ENCODE peak calls at places on chromosomes 13 and 19, in five cellular contexts. U, J, K, C and N are unnamed samples.
A peak's percentile ranks its signal among the peaks of the same experiment; 100 is the strongest.

GRCh38 chr19:47186337-47187022 is 44.5 kb downstream of the BBC3 start:
- DNase-seq in U (peak; percentile 33), J (no peak), K (peak; percentile 68), C (no peak), N (peak; percentile 90)

GRCh38 chr19:54451331-54451871 is 2.4 kb downstream of the LENG8 start:
- DNase-seq in J (no peak), C (no peak), K (no peak), U (no peak), N (no peak)

GRCh38 chr19:57302020-57302465 is 18.2 kb upstream of the ZNF543 start:
- DNase-seq in J (peak; percentile 25), K (no peak), U (no peak), C (peak; percentile 97), N (no peak)

GRCh38 chr13:43876366-43876765 is 3.2 kb downstream of the CCDC122 start:
- DNase-seq in U (no peak), C (no peak), K (no peak), J (no peak), N (no peak)

GRCh38 chr19:54660306-54660705 is 2.5 kb upstream of the LILRB4 start:
- DNase-seq in C (no peak), J (no peak), K (no peak), U (no peak), N (no peak)

GRCh38 chr13:112968380-112968909 is 569 bp upstream of the MCF2L start:
- DNase-seq in K (peak; percentile 36), U (peak; percentile 84), C (no peak), J (peak; percentile 76), N (peak; percentile 57)

GRCh38 chr13:23928985-23929384 is 31.7 kb upstream of the C1QTNF9B start:
- DNase-seq in U (no peak), C (peak; percentile 63), K (no peak), J (no peak), N (no peak)

GRCh38 chr13:43785681-43786471 is 896 bp downstream of the ENOX1 start:
- DNase-seq in C (peak; percentile 77), U (peak; percentile 66), J (peak; percentile 93), K (no peak), N (peak; percentile 40)

GRCh38 chr13:28071424-28071823 is 29.0 kb downstream of the FLT3 start:
- DNase-seq in K (no peak), C (no peak), U (no peak), J (no peak), N (no peak)

GRCh38 chr13:72304121-72304745 is 423.2 kb downstream of the MZT1 start:
- DNase-seq in C (peak; percentile 88), K (no peak), J (no peak), U (no peak), N (no peak)

GRCh38 chr19:50167314-50167721 is 4.2 kb upstream of the IZUMO2 start:
- DNase-seq in K (no peak), J (no peak), U (peak; percentile 80), C (no peak), N (no peak)

GRCh38 chr13:27168086-27168485 is 3.5 kb downstream of the USP12 start:
- DNase-seq in K (no peak), C (no peak), U (no peak), J (no peak), N (no peak)

GRCh38 chr13:88761145-88761544 is 1090.0 kb downstream of the SLITRK5 start:
- DNase-seq in U (no peak), K (no peak), J (no peak), C (no peak), N (no peak)

GRCh38 chr13:58906329-58907007 is 1257.3 kb downstream of the DIAPH3 start:
- DNase-seq in U (no peak), C (no peak), J (peak; percentile 26), K (no peak), N (no peak)

GRCh38 chr13:57633141-57633949 is 1.8 kb downstream of the PCDH17 start:
- DNase-seq in J (peak; percentile 75), C (peak; percentile 30), K (no peak), U (no peak), N (no peak)

GRCh38 chr19:5880196-5880595 is 9.9 kb upstream of the FUT5 start:
- DNase-seq in J (no peak), C (no peak), U (no peak), K (no peak), N (no peak)

GRCh38 chr19:5877869-5878268 is 7.5 kb upstream of the FUT5 start:
- DNase-seq in C (no peak), J (no peak), U (no peak), K (no peak), N (no peak)

GRCh38 chr19:5880604-5881078 is 10.3 kb upstream of the FUT5 start:
- DNase-seq in K (no peak), J (peak; percentile 86), U (peak; percentile 40), C (peak; percentile 66), N (no peak)

GRCh38 chr19:5873617-5874199 is 3.4 kb upstream of the FUT5 start:
- DNase-seq in C (no peak), J (no peak), U (no peak), K (no peak), N (no peak)

GRCh38 chr19:5877427-5877826 is 7.1 kb upstream of the FUT5 start:
- DNase-seq in K (no peak), C (no peak), J (no peak), U (no peak), N (no peak)
- H3K4me1 ChIP-seq in K (no peaks in the 10 kb centered on the region), C (peaks cover 5% of the 10 kb centered on the region), J (peaks cover 14% of the 10 kb centered on the region), U (no peaks in the 10 kb centered on the region), N (no peaks in the 10 kb centered on the region)

GRCh38 chr13:40801255-40802217 is 12.1 kb downstream of the SLC25A15 start:
- DNase-seq in C (no peak), K (no peak), J (no peak), U (peak; percentile 42), N (no peak)
- H3K4me1 ChIP-seq in C (no peaks in the 10 kb centered on the region), K (no peaks in the 10 kb centered on the region), J (no peaks in the 10 kb centered on the region), U (peaks cover 11% of the 10 kb centered on the region), N (peaks cover 5% of the 10 kb centered on the region)

GRCh38 chr13:52794589-52794988 is 53.9 kb downstream of the PCDH8 start:
- DNase-seq in J (no peak), K (no peak), C (no peak), U (no peak), N (no peak)

GRCh38 chr13:52797176-52797575 is 51.3 kb downstream of the PCDH8 start:
- DNase-seq in C (no peak), J (no peak), K (no peak), U (no peak), N (no peak)

GRCh38 chr13:52804202-52804641 is 44.2 kb downstream of the PCDH8 start:
- DNase-seq in J (no peak), C (no peak), U (no peak), K (no peak), N (no peak)

GRCh38 chr13:52800856-52801255 is 47.6 kb downstream of the PCDH8 start:
- DNase-seq in K (no peak), U (no peak), C (no peak), J (no peak), N (no peak)

GRCh38 chr13:52798770-52799430 is 49.5 kb downstream of the PCDH8 start:
- DNase-seq in U (no peak), J (no peak), C (no peak), K (no peak), N (no peak)
- H3K4me1 ChIP-seq in U (no peaks in the 10 kb centered on the region), J (no peaks in the 10 kb centered on the region), C (no peaks in the 10 kb centered on the region), K (no peaks in the 10 kb centered on the region), N (no peaks in the 10 kb centered on the region)

GRCh38 chr19:1243768-1244692 is 2.5 kb downstream of the ATP5F1D start:
- DNase-seq in K (peak; percentile 82), U (peak; percentile 90), C (peak; percentile 85), J (peak; percentile 94), N (peak; percentile 88)
- H3K4me1 ChIP-seq in K (peaks cover 53% of the 10 kb centered on the region), U (peaks cover 60% of the 10 kb centered on the region), C (peaks cover 31% of the 10 kb centered on the region), J (peaks cover 77% of the 10 kb centered on the region), N (peaks cover 33% of the 10 kb centered on the region)

GRCh38 chr13:51636349-51636890 is 52.2 kb downstream of the WDFY2 start:
- DNase-seq in J (no peak), U (no peak), C (no peak), K (no peak), N (no peak)
- H3K4me1 ChIP-seq in J (peaks cover 46% of the 10 kb centered on the region), U (no peaks in the 10 kb centered on the region), C (peaks cover 6% of the 10 kb centered on the region), K (peaks cover 8% of the 10 kb centered on the region), N (no peaks in the 10 kb centered on the region)

GRCh38 chr19:18373407-18373891 is 12.5 kb upstream of the GDF15 start:
- DNase-seq in C (no peak), U (no peak), K (no peak), J (no peak), N (no peak)
- H3K4me1 ChIP-seq in C (peaks cover 18% of the 10 kb centered on the region), U (peaks cover 27% of the 10 kb centered on the region), K (peaks cover 9% of the 10 kb centered on the region), J (peaks cover 22% of the 10 kb centered on the region), N (no peaks in the 10 kb centered on the region)

DNA sequence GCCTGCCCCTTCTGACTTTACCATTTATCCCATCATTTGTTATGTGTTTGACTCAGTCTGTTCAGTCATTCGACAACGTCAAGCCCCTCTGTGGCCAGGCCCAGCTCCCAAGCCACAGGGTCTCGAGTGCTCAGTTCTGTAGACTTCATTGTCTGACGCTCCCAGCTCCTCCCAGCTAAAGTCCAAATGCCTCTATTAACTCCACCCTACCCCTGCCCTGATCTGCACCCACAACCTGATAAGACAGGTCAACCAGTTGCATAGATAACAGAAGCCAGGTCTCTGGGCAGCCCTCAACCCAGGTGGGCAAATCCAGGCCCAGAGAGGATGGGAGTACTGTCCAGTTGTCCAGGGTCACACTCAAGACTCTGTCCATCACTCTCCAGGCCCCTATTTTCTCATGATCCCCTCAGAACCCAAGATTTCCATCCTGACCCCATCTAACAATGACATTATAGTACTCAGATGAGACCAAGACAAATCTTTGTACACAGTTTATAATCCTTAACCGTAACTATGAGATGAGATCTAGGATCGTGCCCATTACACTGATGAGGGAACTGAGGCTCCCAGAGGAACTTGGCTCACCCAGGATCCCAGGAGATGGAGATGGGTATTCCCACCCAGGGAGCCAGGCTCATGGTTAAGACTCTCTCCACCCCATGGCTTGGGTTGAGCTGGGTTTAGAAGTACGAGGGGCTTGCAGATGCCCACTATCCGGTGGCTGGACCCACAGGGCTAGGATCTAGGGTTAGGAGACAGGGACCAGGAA is 1.1 kb downstream of the TM6SF2 start:
- DNase-seq in K (no peak), C (no peak), U (no peak), J (no peak), N (no peak)
- H3K4me1 ChIP-seq in K (no peaks in the 10 kb centered on the region), C (no peaks in the 10 kb centered on the region), U (no peaks in the 10 kb centered on the region), J (no peaks in the 10 kb centered on the region), N (no peaks in the 10 kb centered on the region)